ENCODE peak calls at places on chromosomes 6 and 20, in ten cellular contexts. X is stromal cell of bone marrow; D is activated CD8-positive, alpha-beta memory T cell treated with anti-CD3 and anti-CD28 coated beads for 48 hours; J is activated CD4-positive, alpha-beta T cell treated with anti-CD3 and anti-CD28 coated beads, Interleukin-2, amount 50 U/mL, for 24 hours; B is GF-D8; K is astrocyte of the spinal cord; O is activated B cell treated with CpG ODN at 0.5 μM for 24 hours; N is ovary; Y is activated effector memory CD4-positive, alpha-beta T cell treated with anti-CD3 and anti-CD28 coated beads, Interleukin-2, amount 50 U/mL, for 16 hours; A is NCI-H460. V is an unnamed sample.

GRCh38 chr6:39192736-39193135 is 36.5 kb downstream of the KCNK5 start:
- DNase-seq in X (no peak), D (no peak), J (no peak), B (no peak), K (no peak), O (no peak), N (no peak), Y (no peak), A (no peak), V (no peak)

GRCh38 chr20:1469306-1469905 is 2.8 kb upstream of the NSFL1C start:
- DNase-seq in X (no peak), D (no peak), J (no peak), B (no peak), K (no peak), O (no peak), N (no peak), Y (no peak), A (no peak), V (no peak)

GRCh38 chr6:118903691-118904090 is 9.7 kb downstream of the ASF1A start:
- DNase-seq in X (no peak), D (no peak), J (no peak), B (no peak), K (no peak), O (no peak), N (no peak), Y (no peak), A (no peak), V (no peak)

GRCh38 chr6:88211446-88211845 is 45.3 kb upstream of the CNR1 start:
- DNase-seq in X (no peak), D (no peak), J (no peak), B (no peak), K (no peak), O (no peak), N (no peak), Y (no peak), A (no peak), V (no peak)

GRCh38 chr6:6815732-6816131 is 227.2 kb downstream of the LY86 start:
- DNase-seq in X (no peak), D (no peak), J (no peak), B (no peak), K (no peak), O (no peak), N (no peak), Y (no peak), A (no peak), V (no peak)

GRCh38 chr20:58714923-58715708 is 22.5 kb downstream of the NPEPL1 start:
- DNase-seq in X (no peak), D (no peak), J (no peak), B (no peak), K (no peak), O (peak; percentile 13), N (peak; percentile 18), Y (peak; percentile 49), A (no peak), V (no peak)

GRCh38 chr6:6694368-6694780 is 105.9 kb downstream of the LY86 start:
- DNase-seq in X (no peak), D (no peak), J (no peak), B (no peak), K (no peak), O (no peak), N (no peak), Y (no peak), A (no peak), V (no peak)

GRCh38 chr6:37657117-37657886 is 40.4 kb downstream of the MDGA1 start:
- DNase-seq in X (no peak), D (no peak), J (no peak), B (no peak), K (peak; percentile 54), O (no peak), N (no peak), Y (no peak), A (peak; percentile 8), V (no peak)

GRCh38 chr6:1870267-1870666 is 260.6 kb downstream of the FOXC1 start:
- DNase-seq in X (no peak), D (no peak), J (no peak), B (no peak), K (no peak), O (no peak), N (no peak), Y (no peak), A (no peak), V (no peak)

GRCh38 chr6:35273822-35274559 is 14.5 kb downstream of the ZNF76 start:
- DNase-seq in X (no peak), D (no peak), J (no peak), B (no peak), K (no peak), O (no peak), N (no peak), Y (peak; percentile 9), A (no peak), V (no peak)

GRCh38 chr20:40265872-40266533 is 423.0 kb downstream of the MAFB start:
- DNase-seq in X (peak; percentile 48), D (no peak), J (no peak), B (no peak), K (peak; percentile 26), O (no peak), N (no peak), Y (no peak), A (peak; percentile 6), V (no peak)

GRCh38 chr6:2021713-2022125 is 223.7 kb downstream of the GMDS start:
- DNase-seq in X (peak; percentile 57), D (no peak), J (no peak), B (peak; percentile 65), K (peak; percentile 81), O (no peak), N (peak; percentile 55), Y (no peak), A (no peak), V (no peak)

GRCh38 chr6:11769816-11770545 is 8.6 kb downstream of the ADTRP start:
- DNase-seq in X (no peak), D (no peak), J (no peak), B (no peak), K (no peak), O (no peak), N (no peak), Y (no peak), A (no peak), V (no peak)

GRCh38 chr6:31474871-31475286 is 23.1 kb upstream of the MICB start:
- DNase-seq in X (no peak), D (no peak), J (no peak), B (no peak), K (no peak), O (no peak), N (no peak), Y (peak; percentile 70), A (no peak), V (no peak)

GRCh38 chr6:121354764-121355163 is 20.5 kb upstream of the TBC1D32 start:
- DNase-seq in X (no peak), D (no peak), J (no peak), B (no peak), K (no peak), O (no peak), N (no peak), Y (no peak), A (no peak), V (no peak)

GRCh38 chr20:22385602-22386299 is 198.6 kb downstream of the FOXA2 start:
- DNase-seq in X (no peak), D (no peak), J (no peak), B (no peak), K (no peak), O (no peak), N (no peak), Y (no peak), A (no peak), V (no peak)

GRCh38 chr20:4134355-4134834 is 119.0 kb upstream of the RNF24 start:
- DNase-seq in X (no peak), D (no peak), J (no peak), B (no peak), K (no peak), O (no peak), N (no peak), Y (no peak), A (no peak), V (no peak)

GRCh38 chr20:49245921-49246740 is 26.9 kb downstream of the DDX27 start:
- DNase-seq in X (peak; percentile 33), D (no peak), J (no peak), B (no peak), K (peak; percentile 59), O (no peak), N (no peak), Y (peak; percentile 60), A (peak; percentile 42), V (no peak)

GRCh38 chr6:154479388-154480143 is 30.9 kb downstream of the CNKSR3 start:
- DNase-seq in X (no peak), D (no peak), J (no peak), B (no peak), K (peak; percentile 59), O (no peak), N (no peak), Y (no peak), A (no peak), V (no peak)

GRCh38 chr6:144411506-144412165 is 126.5 kb downstream of the UTRN start:
- DNase-seq in X (no peak), D (no peak), J (no peak), B (no peak), K (no peak), O (no peak), N (no peak), Y (no peak), A (no peak), V (no peak)

GRCh38 chr6:40340196-40340595 is 247.0 kb downstream of the LRFN2 start:
- DNase-seq in X (no peak), D (no peak), J (no peak), B (no peak), K (no peak), O (no peak), N (no peak), Y (no peak), A (no peak), V (no peak)

GRCh38 chr6:125421853-125422252 is 120.1 kb upstream of the HDDC2 start:
- DNase-seq in X (no peak), D (no peak), J (no peak), B (no peak), K (peak; percentile 47), O (no peak), N (peak; percentile 13), Y (no peak), A (no peak), V (peak; percentile 34)

GRCh38 chr6:105794263-105794662 is 291.9 kb upstream of the PRDM1 start:
- DNase-seq in X (peak; percentile 58), D (no peak), J (no peak), B (peak; percentile 90), K (peak; percentile 24), O (no peak), N (peak; percentile 33), Y (no peak), A (no peak), V (peak; percentile 49)

GRCh38 chr6:71584712-71585436 is 296.3 kb downstream of the OGFRL1 start:
- DNase-seq in X (no peak), D (no peak), J (no peak), B (no peak), K (no peak), O (no peak), N (no peak), Y (no peak), A (no peak), V (no peak)

GRCh38 chr20:24781061-24781980 is 167.7 kb upstream of the CST7 start:
- DNase-seq in X (peak; percentile 23), D (no peak), J (no peak), B (no peak), K (peak; percentile 55), O (no peak), N (no peak), Y (peak; percentile 56), A (peak; percentile 15), V (no peak)

GRCh38 chr6:139109558-139109957 is 25.3 kb upstream of the HECA start:
- DNase-seq in X (no peak), D (no peak), J (no peak), B (no peak), K (no peak), O (no peak), N (no peak), Y (peak; percentile 70), A (no peak), V (no peak)

GRCh38 chr20:12047838-12048432 is 130.2 kb downstream of the BTBD3 start:
- DNase-seq in X (peak; percentile 21), D (no peak), J (no peak), B (no peak), K (peak; percentile 48), O (no peak), N (no peak), Y (no peak), A (no peak), V (no peak)

GRCh38 chr6:56816393-56816792 is 138.5 kb upstream of the BEND6 start:
- DNase-seq in X (no peak), D (no peak), J (no peak), B (no peak), K (no peak), O (no peak), N (no peak), Y (no peak), A (no peak), V (no peak)